ENCODE peak calls at places on chromosomes 1 and 21, in six cellular contexts. Z, W, B, C, X and V are unnamed samples.

GRCh38 chr21:35738342-35738961 is 321.9 kb downstream of the SETD4 start:
- DNase-seq in Z (no peak), W (no peak), B (peak), C (no peak), X (no peak), V (no peak)

GRCh38 chr1:6440198-6441126 is 15.9 kb downstream of the ESPN start:
- DNase-seq in Z (no peak), W (peak), B (peak), C (no peak), X (no peak), V (no peak)

GRCh38 chr1:7873801-7874795 is 21.2 kb upstream of the UTS2 start:
- DNase-seq in Z (no peak), W (no peak), B (no peak), C (no peak), X (no peak), V (no peak)

GRCh38 chr1:31460027-31460426 is 47.0 kb downstream of the SERINC2 start:
- DNase-seq in Z (no peak), W (no peak), B (peak), C (no peak), X (no peak), V (no peak)

GRCh38 chr1:217275617-217276398 is 355.1 kb downstream of the GPATCH2 start:
- DNase-seq in Z (no peak), W (no peak), B (no peak), C (no peak), X (peak), V (no peak)

GRCh38 chr1:44108241-44108640 is 10.4 kb upstream of the KLF17 start:
- DNase-seq in Z (no peak), W (no peak), B (no peak), C (no peak), X (peak), V (no peak)

GRCh38 chr1:203196371-203196770 is 9.9 kb upstream of the CHI3L1 start:
- DNase-seq in Z (no peak), W (no peak), B (no peak), C (no peak), X (no peak), V (no peak)

GRCh38 chr21:43824250-43824882 is 35.0 kb downstream of the RRP1 start:
- DNase-seq in Z (no peak), W (no peak), B (no peak), C (peak), X (peak), V (peak)

GRCh38 chr1:208374391-208374941 is 130.3 kb upstream of the PLXNA2 start:
- DNase-seq in Z (no peak), W (no peak), B (no peak), C (no peak), X (no peak), V (no peak)

DNA sequence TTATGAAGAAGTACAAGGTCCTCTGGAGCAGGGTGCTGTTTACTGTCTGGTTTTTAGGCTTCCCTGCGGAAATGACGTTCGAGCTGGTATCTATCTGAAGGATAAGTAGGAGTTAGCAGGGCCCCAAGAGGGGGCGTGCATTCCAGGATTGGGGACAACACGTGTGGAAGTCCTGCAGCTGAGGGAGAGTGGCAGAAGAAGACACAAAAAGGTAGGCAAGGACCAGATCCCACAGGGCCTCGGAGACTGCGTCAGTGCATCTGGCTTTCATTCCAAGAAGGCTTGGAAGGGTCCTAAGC is 5.9 kb downstream of the RIMS3 start:
- DNase-seq in Z (no peak), W (no peak), B (no peak), C (no peak), X (no peak), V (no peak)
- H3K27ac ChIP-seq in Z (no peak), W (no peak), B (no peak), C (peak), X (no peak), V (no peak)

DNA sequence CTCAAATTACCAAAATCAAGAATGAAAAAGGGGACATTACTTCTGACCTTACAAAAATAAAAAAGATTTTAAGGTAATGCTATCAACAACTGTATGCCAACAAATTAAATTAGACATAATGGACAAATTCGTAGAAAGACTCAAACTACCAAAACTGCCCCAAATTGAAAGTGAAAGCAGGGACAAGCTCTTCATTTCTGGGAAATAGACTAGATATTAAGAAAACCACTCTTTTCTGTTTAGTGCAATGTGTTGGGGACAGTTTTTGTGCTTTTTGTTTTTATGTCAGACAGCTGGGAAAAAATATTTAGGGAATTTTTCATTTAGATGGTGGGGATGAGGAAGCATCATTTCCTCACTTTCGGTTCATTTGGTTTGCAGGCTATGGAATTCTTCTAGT is 4.9 kb upstream of the GBP1 start:
- DNase-seq in Z (no peak), W (no peak), B (no peak), C (no peak), X (no peak), V (no peak)
- H3K27ac ChIP-seq in Z (no peak), W (peak), B (no peak), C (no peak), X (no peak), V (no peak)

DNA sequence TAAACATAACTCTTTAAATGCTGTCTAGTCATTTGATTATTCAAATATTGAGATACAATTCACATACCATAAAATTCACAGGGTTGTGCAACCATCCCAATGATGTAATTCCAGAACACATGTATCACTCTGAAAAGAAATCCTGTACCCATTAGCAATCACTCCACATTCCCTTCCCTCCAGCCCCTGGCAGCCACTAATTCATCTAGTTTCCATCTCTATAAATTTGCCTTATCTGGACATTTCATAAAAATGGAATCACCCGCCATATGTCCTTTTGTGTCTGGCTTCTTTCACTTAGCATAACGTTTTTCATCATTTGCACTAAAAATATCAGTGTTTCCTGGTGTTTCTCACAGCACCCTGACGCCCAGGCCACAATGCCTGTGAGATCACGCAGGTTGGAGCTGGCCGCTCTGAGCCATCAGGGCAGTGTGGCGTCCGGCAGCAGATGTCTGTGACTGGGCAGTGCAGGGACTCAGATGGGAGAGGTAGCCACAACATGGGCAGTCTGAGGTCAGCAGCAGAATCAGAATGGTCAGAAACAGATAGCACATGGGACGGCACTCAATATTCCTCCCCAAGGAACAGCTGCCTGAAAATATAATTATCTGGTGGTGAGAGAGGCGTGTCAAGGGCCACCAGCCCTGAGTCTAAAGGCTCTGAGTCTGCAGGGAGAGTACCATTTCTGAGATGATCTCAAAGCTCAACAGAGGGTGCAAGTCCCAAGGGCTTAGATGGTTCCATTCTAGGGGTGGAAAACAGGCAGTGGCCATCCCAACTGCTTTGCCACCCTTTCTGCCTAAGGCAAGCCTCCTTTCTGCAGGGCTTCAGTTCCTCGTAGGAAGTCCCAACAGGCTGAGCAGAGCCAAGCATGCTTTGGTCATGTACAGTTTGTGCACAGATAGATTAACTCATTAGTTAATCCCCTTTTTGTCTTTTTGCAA is 129.4 kb upstream of the EDN2 start:
- DNase-seq in Z (no peak), W (no peak), B (no peak), C (no peak), X (no peak), V (no peak)
- H3K27ac ChIP-seq in Z (no peak), W (no peak), B (no peak), C (no peak), X (peak), V (no peak)

DNA sequence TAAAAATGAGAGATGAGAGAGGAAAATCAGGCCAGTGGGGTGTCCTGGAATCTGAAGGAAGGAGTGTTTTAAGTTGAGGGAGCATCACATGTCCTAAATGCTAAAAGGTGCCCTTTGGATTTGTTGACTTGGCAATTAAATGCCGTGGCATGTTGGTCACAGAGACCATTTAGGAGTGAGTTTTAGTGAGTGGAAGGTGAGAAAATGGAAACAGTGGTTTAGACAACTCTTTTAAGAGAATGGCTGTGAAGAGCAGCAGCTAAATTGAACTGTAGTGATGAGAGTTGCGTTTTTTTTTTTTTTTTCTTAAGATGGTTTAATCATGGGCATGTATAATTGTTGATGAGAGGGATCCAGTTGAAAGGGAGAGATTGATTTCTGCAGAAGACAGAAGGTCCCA is 95.0 kb downstream of the S1PR1 start:
- DNase-seq in Z (no peak), W (no peak), B (no peak), C (no peak), X (no peak), V (no peak)
- H3K27ac ChIP-seq in Z (no peak), W (no peak), B (no peak), C (no peak), X (no peak), V (no peak)

DNA sequence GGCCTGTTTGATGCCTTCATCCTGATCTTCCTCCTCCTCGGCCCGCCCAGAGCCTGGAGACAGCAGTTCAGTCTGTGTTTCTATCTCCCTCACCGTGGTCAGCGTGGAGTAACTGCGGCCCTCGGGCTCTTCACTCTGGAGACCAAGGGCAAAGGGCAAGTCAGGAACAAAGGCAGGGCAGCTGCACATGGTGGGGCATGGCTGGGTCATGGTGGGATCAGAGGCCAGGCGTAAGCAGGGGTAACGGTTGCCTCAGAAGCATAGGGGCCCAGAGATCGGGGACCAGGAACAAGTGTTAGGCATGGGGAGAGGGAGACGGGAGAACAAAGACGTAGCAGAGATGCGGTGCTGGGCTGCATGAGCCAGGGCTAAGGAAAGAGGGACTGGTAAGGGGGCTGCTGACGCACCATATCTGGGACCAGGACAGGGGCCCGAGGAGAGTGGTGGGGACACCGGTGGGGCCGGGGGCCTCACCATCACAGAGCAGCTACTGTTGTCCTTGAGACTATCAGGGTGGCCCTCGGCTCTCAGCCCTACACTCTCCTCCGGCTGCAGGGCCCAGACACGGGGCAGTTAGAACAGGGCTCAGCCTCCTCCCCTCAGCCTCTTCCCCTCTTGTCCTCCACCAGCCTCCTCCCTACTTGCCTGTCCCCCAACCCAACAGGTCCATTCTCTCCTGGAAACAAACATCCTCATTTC is 3.2 kb upstream of the ARHGAP30 start:
- DNase-seq in Z (no peak), W (no peak), B (no peak), C (no peak), X (no peak), V (no peak)
- H3K27ac ChIP-seq in Z (peak), W (no peak), B (no peak), C (no peak), X (no peak), V (no peak)

DNA sequence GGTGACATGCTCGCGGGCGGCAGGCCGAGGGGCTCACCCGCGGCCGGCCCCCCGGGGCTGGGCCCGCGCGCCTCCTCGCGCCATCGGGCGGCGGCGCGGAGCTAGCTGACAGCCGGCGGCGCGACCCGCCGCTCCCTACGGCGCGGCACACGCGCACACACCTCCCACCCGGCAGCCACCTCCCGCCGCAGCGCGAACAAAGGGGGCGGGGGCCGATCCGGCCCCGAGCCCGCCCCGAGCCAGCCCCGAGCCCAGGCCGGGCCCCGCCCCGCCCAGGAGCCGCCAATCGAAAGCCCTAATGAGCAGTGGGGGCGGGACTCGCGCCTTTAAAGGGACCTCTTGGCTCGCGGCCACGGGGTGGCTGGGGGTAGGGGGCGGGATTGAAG is at the start of gene KIF21B:
- DNase-seq in Z (peak), W (peak), B (peak), C (peak), X (no peak), V (peak)
- H3K27ac ChIP-seq in Z (peak), W (peak), B (peak), C (no peak), X (no peak), V (peak)

GRCh38 chr1:198660341-198661056 is 21.7 kb downstream of the PTPRC start:
- DNase-seq in Z (no peak), W (no peak), B (no peak), C (no peak), X (no peak), V (no peak)

GRCh38 chr1:198655464-198656121 is 16.8 kb downstream of the PTPRC start:
- DNase-seq in Z (no peak), W (no peak), B (no peak), C (no peak), X (no peak), V (no peak)

GRCh38 chr1:198653815-198654413 is 15.1 kb downstream of the PTPRC start:
- DNase-seq in Z (no peak), W (no peak), B (no peak), C (no peak), X (no peak), V (no peak)

GRCh38 chr1:198656500-198656932 is 17.7 kb downstream of the PTPRC start:
- DNase-seq in Z (no peak), W (peak), B (peak), C (peak), X (no peak), V (no peak)

GRCh38 chr1:198657550-198658064 is 18.8 kb downstream of the PTPRC start:
- DNase-seq in Z (no peak), W (no peak), B (no peak), C (no peak), X (peak), V (no peak)
- H3K27ac ChIP-seq in Z (no peak), W (peak), B (peak), C (no peak), X (peak), V (no peak)